ENCODE peak calls at places on chromosomes 3 and 15, in five cellular contexts. L, S, U, Z and G are unnamed samples.

GRCh38 chr3:133599280-133599679 is 25.8 kb downstream of the CDV3 start:
- DNase-seq in L (no peak), S (no peak), U (no peak), Z (no peak), G (no peak)

GRCh38 chr3:184581331-184582210 is 20.0 kb downstream of the EPHB3 start:
- DNase-seq in L (no peak), S (no peak), U (no peak), Z (no peak), G (no peak)

GRCh38 chr3:12451960-12452359 is 32.3 kb upstream of the TSEN2 start:
- DNase-seq in L (no peak), S (no peak), U (peak; percentile 4), Z (no peak), G (no peak)

GRCh38 chr15:38768970-38769369 is 204.4 kb upstream of the RASGRP1 start:
- DNase-seq in L (no peak), S (no peak), U (peak; percentile 64), Z (peak; percentile 13), G (peak; percentile 6)

GRCh38 chr3:54939591-54940300 is 11.9 kb upstream of the LRTM1 start:
- DNase-seq in L (no peak), S (no peak), U (no peak), Z (peak; percentile 74), G (no peak)

GRCh38 chr15:89904519-89904918 is 8.2 kb downstream of the ARPIN start:
- DNase-seq in L (no peak), S (no peak), U (no peak), Z (no peak), G (no peak)

GRCh38 chr15:42402806-42403205 is 43.5 kb downstream of the CAPN3 start:
- DNase-seq in L (no peak), S (no peak), U (no peak), Z (no peak), G (no peak)

GRCh38 chr3:129399145-129399894 is 29.1 kb downstream of the EFCAB12 start:
- DNase-seq in L (peak; percentile 90), S (peak; percentile 78), U (peak; percentile 87), Z (peak; percentile 97), G (peak; percentile 97)

GRCh38 chr3:54888873-54889272 is 39.0 kb downstream of the LRTM1 start:
- DNase-seq in L (no peak), S (no peak), U (no peak), Z (no peak), G (peak; percentile 41)

GRCh38 chr3:183577336-183577735 is 21.8 kb upstream of the KLHL6 start:
- DNase-seq in L (no peak), S (no peak), U (no peak), Z (no peak), G (no peak)

GRCh38 chr3:142649996-142650693 is 54.0 kb downstream of the PLS1 start:
- DNase-seq in L (no peak), S (no peak), U (no peak), Z (peak; percentile 16), G (no peak)

GRCh38 chr3:21562225-21562624 is 188.8 kb downstream of the ZNF385D start:
- DNase-seq in L (no peak), S (no peak), U (no peak), Z (peak; percentile 51), G (no peak)

GRCh38 chr3:48989126-48989795 is 780 bp upstream of the P4HTM start:
- DNase-seq in L (no peak), S (no peak), U (no peak), Z (no peak), G (no peak)

GRCh38 chr15:88196961-88197360 is 59.6 kb downstream of the NTRK3 start:
- DNase-seq in L (no peak), S (no peak), U (no peak), Z (no peak), G (no peak)

GRCh38 chr15:91592586-91592985 is 260.9 kb upstream of the SLCO3A1 start:
- DNase-seq in L (no peak), S (no peak), U (no peak), Z (no peak), G (no peak)

GRCh38 chr15:76197703-76198455 is 113.4 kb downstream of the ETFA start:
- DNase-seq in L (no peak), S (no peak), U (peak; percentile 53), Z (no peak), G (peak; percentile 89)

GRCh38 chr3:43222594-43222993 is 63.7 kb upstream of the SNRK start:
- DNase-seq in L (no peak), S (no peak), U (no peak), Z (no peak), G (no peak)

GRCh38 chr3:149625795-149626194 is 32.0 kb downstream of the WWTR1 start:
- DNase-seq in L (no peak), S (no peak), U (no peak), Z (peak; percentile 59), G (no peak)

GRCh38 chr15:66019377-66019776 is 150.1 kb downstream of the RAB11A start:
- DNase-seq in L (no peak), S (no peak), U (no peak), Z (no peak), G (no peak)

GRCh38 chr15:39953521-39953920 is 19.6 kb downstream of the EIF2AK4 start:
- DNase-seq in L (no peak), S (no peak), U (no peak), Z (no peak), G (peak; percentile 2)

GRCh38 chr15:62164500-62165028 is 521 bp downstream of the C2CD4B start:
- DNase-seq in L (no peak), S (peak; percentile 2), U (no peak), Z (no peak), G (no peak)

GRCh38 chr3:127448671-127449070 is 141.9 kb downstream of the TPRA1 start:
- DNase-seq in L (no peak), S (no peak), U (peak; percentile 46), Z (no peak), G (no peak)

GRCh38 chr3:152973575-152973974 is 138.6 kb downstream of the P2RY1 start:
- DNase-seq in L (no peak), S (no peak), U (no peak), Z (no peak), G (no peak)

DNA sequence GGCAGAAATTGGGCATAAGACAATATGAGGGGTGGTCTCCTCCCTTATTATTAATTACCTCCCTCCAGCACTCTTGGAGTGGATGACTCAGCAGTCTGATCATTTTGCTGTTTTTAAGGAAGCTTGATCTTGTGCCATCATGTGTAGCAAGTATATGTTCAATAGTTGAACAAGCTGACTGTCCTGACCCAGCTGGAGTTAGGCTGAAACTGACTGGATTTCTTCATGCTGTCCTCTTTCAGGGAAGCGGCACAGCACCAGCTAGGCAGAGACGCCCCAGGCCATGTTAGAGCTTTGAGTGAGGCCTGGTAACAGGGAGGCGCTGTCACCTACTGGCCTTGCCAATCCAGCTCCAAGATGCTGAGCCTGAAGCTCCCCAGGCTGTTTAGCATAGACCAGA is 54.4 kb upstream of the KIF23 start:
- DNase-seq in L (no peak), S (no peak), U (no peak), Z (peak; percentile 47), G (peak; percentile 54)
- TF ChIP-seq CTCF in L (no peak), S (no peak), U (no peak), Z (no peak), G (no peak)

GRCh38 chr3:10665611-10666010 is 150.4 kb upstream of the SLC6A11 start:
- DNase-seq in L (no peak), S (no peak), U (no peak), Z (no peak), G (no peak)
- TF ChIP-seq CTCF in L (no peak), S (no peak), U (no peak), Z (no peak), G (no peak)

DNA sequence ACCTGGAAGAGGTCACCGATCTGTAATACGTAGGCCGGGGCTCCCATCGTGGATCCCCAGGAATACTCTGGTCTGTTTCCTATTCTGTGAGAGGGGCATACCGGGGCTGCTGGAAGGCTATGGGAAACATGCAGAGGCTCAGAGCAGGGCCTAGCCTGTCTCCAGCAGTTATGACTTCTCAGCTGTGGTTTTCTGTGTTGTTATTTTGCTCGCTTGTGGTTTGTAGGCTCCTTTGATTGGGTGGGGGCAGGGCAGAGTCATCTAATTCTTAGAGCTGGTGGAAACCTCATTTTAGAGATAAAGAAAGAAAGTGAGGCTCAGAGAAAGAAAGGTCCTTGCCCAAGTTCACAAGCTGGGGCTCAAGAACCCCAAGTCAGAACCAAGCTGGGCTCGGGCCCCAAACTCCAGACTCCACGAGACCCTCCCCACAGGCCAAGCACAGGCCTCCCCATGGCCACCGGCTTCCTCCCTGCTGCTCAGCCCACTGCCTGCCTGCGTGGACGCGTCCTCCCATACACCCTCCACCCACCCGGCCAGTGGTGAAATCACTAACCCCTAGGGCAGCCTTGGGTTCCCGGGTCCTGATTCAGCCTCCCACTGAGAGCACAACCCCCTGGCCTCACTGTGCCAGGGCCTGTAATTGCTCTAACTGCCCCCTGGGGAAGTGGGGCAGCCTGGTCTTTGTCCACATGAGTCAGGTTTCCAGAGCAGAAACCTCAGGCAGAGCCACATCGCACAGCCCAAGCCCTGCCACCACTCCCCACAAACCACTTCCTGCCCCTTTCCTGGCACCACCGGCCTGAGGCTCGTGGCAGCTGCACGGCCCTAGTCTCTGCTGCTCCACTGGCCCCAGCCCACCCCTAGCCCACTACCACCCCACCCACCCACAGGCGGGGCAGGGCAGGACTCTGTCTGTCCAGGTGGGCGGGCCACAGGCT is 270.8 kb downstream of the UACA start:
- DNase-seq in L (peak; percentile 74), S (peak; percentile 83), U (no peak), Z (peak; percentile 90), G (peak; percentile 86)
- TF ChIP-seq CTCF in L (no peak), S (peak; percentile 7), U (no peak), Z (no peak), G (no peak)

DNA sequence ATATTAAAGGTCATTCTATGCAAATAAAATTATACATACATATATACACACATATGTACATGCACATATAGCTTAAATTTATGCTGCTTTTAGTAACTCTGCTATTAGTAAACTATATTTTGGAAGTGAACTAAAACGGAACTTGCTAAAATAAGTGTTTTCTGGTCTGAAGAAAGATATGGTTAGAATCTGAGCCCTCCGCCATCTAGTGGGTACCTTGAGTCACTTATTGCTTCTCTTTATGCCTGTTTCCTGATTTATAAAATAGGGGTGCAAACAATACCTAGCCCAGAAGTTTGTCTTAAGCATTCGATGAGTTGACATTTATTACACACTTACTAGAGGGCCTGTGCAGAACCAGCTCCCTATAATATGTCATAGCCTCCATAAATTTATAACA is 255.7 kb downstream of the CNTN6 start:
- DNase-seq in L (no peak), S (no peak), U (no peak), Z (no peak), G (no peak)
- TF ChIP-seq CTCF in L (no peak), S (no peak), U (no peak), Z (peak; percentile 4), G (no peak)

DNA sequence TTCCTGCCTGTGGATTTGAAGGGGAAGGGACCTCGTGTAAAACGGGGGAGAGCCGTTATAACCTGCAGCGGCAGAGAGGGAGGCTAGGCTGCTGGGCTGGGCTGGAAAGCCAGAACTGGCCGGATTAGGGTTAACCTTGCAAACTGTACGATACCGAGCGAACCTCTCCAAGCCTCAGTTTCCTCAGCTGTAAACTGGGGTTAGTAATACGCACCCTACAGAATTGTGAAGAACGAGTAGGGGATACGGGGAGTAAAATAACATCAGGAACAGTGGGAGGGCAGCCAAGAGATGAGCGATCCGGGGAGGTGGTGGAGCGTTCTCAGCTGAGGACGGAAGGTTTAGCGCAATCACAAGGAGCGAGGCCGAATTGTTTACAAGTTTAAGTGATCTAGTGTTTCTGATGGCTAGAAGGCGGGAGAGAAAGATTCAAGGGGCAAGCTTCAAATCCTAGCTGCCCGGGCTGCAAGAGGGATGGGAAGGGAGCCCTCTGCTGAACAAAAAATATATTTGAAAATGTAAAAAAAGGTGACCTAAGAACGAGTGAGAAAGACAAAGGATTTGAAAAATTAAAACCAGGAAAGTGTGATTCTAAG is 768 bp upstream of the SEMA5B start:
- DNase-seq in L (peak; percentile 32), S (peak; percentile 16), U (no peak), Z (peak; percentile 42), G (peak; percentile 79)
- TF ChIP-seq CTCF in L (peak; percentile 63), S (peak; percentile 48), U (peak; percentile 56), Z (peak; percentile 29), G (peak; percentile 66)